ENCODE peak calls at places on chromosomes 1 and 21, in four cellular contexts. One of them, this sample, is unnamed.

GRCh38 chr1:6998267-6998666 is 213.0 kb downstream of the CAMTA1 start:
- DNase-seq in PC-3: peak
- DNase-seq in HCT116: peak
- DNase-seq in neural progenitor cell: peak
- DNase-seq in this sample: no peak

GRCh38 chr1:77876884-77877283 is 11.5 kb upstream of the NEXN start:
- DNase-seq in HCT116: no peak
- DNase-seq in neural progenitor cell: no peak
- DNase-seq in PC-3: peak
- DNase-seq in this sample: no peak

GRCh38 chr1:193104496-193104905 is 713 bp downstream of the GLRX2 start:
- DNase-seq in PC-3: peak
- DNase-seq in HCT116: peak
- DNase-seq in neural progenitor cell: peak
- DNase-seq in this sample: peak

GRCh38 chr1:1347026-1347595 is 2.1 kb downstream of the DVL1 start:
- DNase-seq in PC-3: no peak
- DNase-seq in neural progenitor cell: no peak
- DNase-seq in HCT116: no peak
- DNase-seq in this sample: no peak

GRCh38 chr1:57079454-57080157 is 113.8 kb upstream of the C8B start:
- DNase-seq in HCT116: no peak
- DNase-seq in neural progenitor cell: no peak
- DNase-seq in PC-3: peak
- DNase-seq in this sample: no peak

GRCh38 chr1:186404454-186405051 is 28.9 kb downstream of the ODR4 start:
- DNase-seq in HCT116: no peak
- DNase-seq in neural progenitor cell: peak
- DNase-seq in PC-3: peak
- DNase-seq in this sample: peak

GRCh38 chr1:50620680-50621329 is 197.6 kb upstream of the DMRTA2 start:
- DNase-seq in neural progenitor cell: peak
- DNase-seq in HCT116: peak
- DNase-seq in PC-3: peak
- DNase-seq in this sample: peak

GRCh38 chr1:182677393-182678098 is 6.8 kb downstream of the RGS8 start:
- DNase-seq in neural progenitor cell: peak
- DNase-seq in PC-3: no peak
- DNase-seq in HCT116: no peak
- DNase-seq in this sample: peak

GRCh38 chr1:89780721-89781120 is 40.1 kb upstream of the LRRC8D start:
- DNase-seq in neural progenitor cell: no peak
- DNase-seq in HCT116: peak
- DNase-seq in PC-3: peak
- DNase-seq in this sample: peak

GRCh38 chr1:197924516-197925123 is 7.4 kb downstream of the LHX9 start:
- DNase-seq in neural progenitor cell: peak
- DNase-seq in HCT116: peak
- DNase-seq in PC-3: peak
- DNase-seq in this sample: peak

GRCh38 chr1:175514309-175515001 is 228.9 kb downstream of the TNR start:
- DNase-seq in neural progenitor cell: no peak
- DNase-seq in PC-3: no peak
- DNase-seq in HCT116: no peak
- DNase-seq in this sample: no peak

GRCh38 chr1:11194407-11195176 is 5.4 kb downstream of the ANGPTL7 start:
- DNase-seq in PC-3: no peak
- DNase-seq in neural progenitor cell: no peak
- DNase-seq in HCT116: no peak
- DNase-seq in this sample: no peak

GRCh38 chr21:46459356-46460112 is 843 bp downstream of the DIP2A start:
- DNase-seq in neural progenitor cell: peak
- DNase-seq in PC-3: peak
- DNase-seq in HCT116: no peak
- DNase-seq in this sample: no peak

GRCh38 chr1:6951536-6951935 is 166.3 kb downstream of the CAMTA1 start:
- DNase-seq in PC-3: no peak
- DNase-seq in HCT116: no peak
- DNase-seq in neural progenitor cell: no peak
- DNase-seq in this sample: no peak

GRCh38 chr1:182062223-182062622 is 711 bp upstream of the ZNF648 start:
- DNase-seq in HCT116: no peak
- DNase-seq in neural progenitor cell: no peak
- DNase-seq in PC-3: no peak
- DNase-seq in this sample: no peak

GRCh38 chr1:46005594-46005993 is 126.8 kb downstream of the PIK3R3 start:
- DNase-seq in HCT116: no peak
- DNase-seq in PC-3: no peak
- DNase-seq in neural progenitor cell: no peak
- DNase-seq in this sample: no peak

DNA sequence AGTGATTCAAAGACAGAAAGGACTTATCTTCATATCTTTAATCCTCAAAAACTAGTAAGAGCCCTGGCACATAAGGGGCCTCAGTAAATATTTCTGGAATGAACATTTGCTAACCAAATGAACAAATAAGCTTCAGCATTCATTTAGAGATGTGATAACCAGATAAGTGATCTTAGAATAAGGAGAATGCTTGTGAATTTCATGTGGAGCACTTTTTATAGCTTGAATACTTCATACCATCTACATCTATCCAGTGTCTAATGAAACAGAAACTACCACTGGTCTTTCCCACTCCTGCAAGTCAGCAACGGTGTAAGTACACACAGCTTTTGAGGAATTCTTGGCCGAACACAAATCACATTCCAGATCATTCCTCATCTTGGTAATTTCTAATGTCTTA is 38.5 kb downstream of the EDEM3 start:
- DNase-seq in neural progenitor cell: no peak
- DNase-seq in HCT116: no peak
- DNase-seq in PC-3: no peak
- DNase-seq in this sample: no peak
- TF ChIP-seq EZH2phosphoT487 in neural progenitor cell: no peak
- TF ChIP-seq EZH2phosphoT487 in HCT116: no peak
- TF ChIP-seq EZH2phosphoT487 in PC-3: no peak
- TF ChIP-seq EZH2phosphoT487 in this sample: no peak

DNA sequence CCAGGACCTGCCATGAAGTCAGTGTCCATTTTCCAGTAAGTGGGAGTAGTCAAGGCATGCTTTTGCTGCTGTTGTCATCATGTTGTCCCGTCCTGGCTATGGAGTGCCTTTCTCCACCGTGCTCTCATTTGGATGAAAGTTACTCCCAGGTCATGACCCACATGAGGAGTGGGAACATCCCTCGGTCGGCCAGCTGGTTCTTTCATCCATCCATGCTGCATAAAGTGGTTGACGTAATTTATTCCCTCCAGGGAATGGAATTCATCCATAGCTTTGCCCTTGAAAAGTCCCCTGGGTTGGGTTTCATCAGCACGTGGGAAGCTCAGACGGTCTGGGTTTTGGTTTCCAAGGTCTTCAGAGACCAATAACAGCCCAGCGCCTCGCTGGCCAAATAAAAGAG is 11.6 kb downstream of the PLA2G2A start:
- DNase-seq in neural progenitor cell: no peak
- DNase-seq in HCT116: no peak
- DNase-seq in PC-3: no peak
- DNase-seq in this sample: no peak
- TF ChIP-seq EZH2 in neural progenitor cell: no peak
- TF ChIP-seq EZH2 in HCT116: no peak
- TF ChIP-seq EZH2 in PC-3: no peak
- TF ChIP-seq EZH2 in this sample: no peak

DNA sequence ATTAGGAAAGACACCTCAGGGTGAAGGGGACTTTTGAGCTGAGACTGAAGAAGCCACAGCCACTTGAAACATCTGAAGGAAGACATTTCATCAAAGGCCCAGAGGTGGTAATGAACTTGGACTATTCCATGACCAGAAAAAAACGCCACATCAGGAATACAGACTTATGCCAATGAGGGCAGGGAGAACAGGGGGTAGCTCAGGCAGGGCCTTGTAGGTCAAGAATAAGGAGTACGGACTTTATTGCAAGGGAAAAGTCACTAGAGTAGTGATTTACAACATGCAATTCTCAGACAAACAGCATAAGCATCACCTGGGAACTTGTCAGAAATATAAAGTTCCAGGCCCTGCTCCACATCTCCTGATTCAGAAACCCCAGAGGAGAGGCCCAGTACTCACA is 11.8 kb downstream of the TP53BP2 start:
- DNase-seq in PC-3: no peak
- DNase-seq in HCT116: no peak
- DNase-seq in neural progenitor cell: no peak
- DNase-seq in this sample: no peak
- H3K27ac ChIP-seq in PC-3: no peak
- H3K27ac ChIP-seq in HCT116: no peak
- H3K27ac ChIP-seq in neural progenitor cell: no peak
- H3K27ac ChIP-seq in this sample: no peak

DNA sequence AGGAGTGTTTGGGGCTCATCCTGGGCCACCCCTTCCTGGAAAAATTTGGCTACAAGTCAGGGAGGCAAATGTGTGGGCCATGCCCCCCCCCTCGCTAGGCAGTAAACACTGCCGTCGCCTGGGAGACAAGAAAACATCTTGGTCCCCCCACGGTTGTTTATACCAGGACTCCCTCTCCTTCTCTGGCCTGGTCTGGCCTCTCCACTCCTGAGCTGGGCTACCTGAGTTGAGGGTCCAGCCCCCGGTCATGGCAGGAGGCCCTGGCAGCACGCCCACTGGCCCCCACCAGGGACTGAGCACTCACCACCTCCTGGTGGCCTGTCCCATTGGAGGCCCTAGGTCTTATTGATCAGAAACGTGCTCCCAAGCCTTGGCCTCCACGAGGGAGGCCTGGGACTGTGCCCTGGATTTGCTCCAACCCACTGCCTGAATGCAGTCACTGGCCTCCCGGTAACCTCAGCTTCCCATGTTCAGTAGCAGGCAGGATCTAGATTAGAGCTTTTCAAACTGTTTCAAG is 15.8 kb downstream of the KCNQ4 start:
- DNase-seq in PC-3: no peak
- DNase-seq in neural progenitor cell: no peak
- DNase-seq in HCT116: no peak
- DNase-seq in this sample: no peak
- TF ChIP-seq EZH2phosphoT487 in PC-3: no peak
- TF ChIP-seq EZH2phosphoT487 in neural progenitor cell: no peak
- TF ChIP-seq EZH2phosphoT487 in HCT116: no peak
- TF ChIP-seq EZH2phosphoT487 in this sample: no peak

GRCh38 chr1:240092301-240093119 is 827 bp downstream of the FMN2 start:
- DNase-seq in PC-3: peak
- DNase-seq in neural progenitor cell: peak
- DNase-seq in HCT116: no peak
- DNase-seq in this sample: no peak
- TF ChIP-seq EZH2 in PC-3: no peak
- TF ChIP-seq EZH2 in neural progenitor cell: peak
- TF ChIP-seq EZH2 in HCT116: no peak
- TF ChIP-seq EZH2 in this sample: no peak

GRCh38 chr1:110003747-110004428 is 19.3 kb downstream of the AHCYL1 start:
- DNase-seq in HCT116: peak
- DNase-seq in PC-3: peak
- DNase-seq in neural progenitor cell: peak
- DNase-seq in this sample: no peak
- H3K27ac ChIP-seq in HCT116: peak
- H3K27ac ChIP-seq in PC-3: peak
- H3K27ac ChIP-seq in neural progenitor cell: peak
- H3K27ac ChIP-seq in this sample: no peak